ENCODE peak calls at places on chromosome 16, in four cellular contexts. Q is frontal cortex, R is adrenal gland, C is NCI-H1436. H is an unnamed sample.

GRCh38 chr16:85570213-85570734 is 42.8 kb upstream of the GSE1 start:
- DNase-seq in Q (no peak), R (no peak), C (no peak), H (peak; percentile 85)

GRCh38 chr16:54194008-54194731 is 92.4 kb downstream of the IRX3 start:
- DNase-seq in Q (peak; percentile 36), R (peak; percentile 32), C (no peak), H (peak; percentile 89)

GRCh38 chr16:11408261-11408660 is 63.0 kb downstream of the RMI2 start:
- DNase-seq in Q (no peak), R (no peak), C (no peak), H (no peak)

GRCh38 chr16:22670551-22670970 is 143.4 kb upstream of the HS3ST2 start:
- DNase-seq in Q (peak; percentile 21), R (no peak), C (peak; percentile 54), H (no peak)

GRCh38 chr16:85112364-85112763 is at the start of gene CIBAR2:
- DNase-seq in Q (no peak), R (no peak), C (peak; percentile 47), H (no peak)

GRCh38 chr16:1780677-1781072 is 1.7 kb downstream of the SPSB3 start:
- DNase-seq in Q (no peak), R (peak; percentile 76), C (no peak), H (no peak)

GRCh38 chr16:16116841-16117240 is 106.5 kb downstream of the ABCC6 start:
- DNase-seq in Q (no peak), R (no peak), C (no peak), H (no peak)

GRCh38 chr16:369866-370436 is 387 bp downstream of the MRPL28 start:
- DNase-seq in Q (no peak), R (no peak), C (no peak), H (no peak)

GRCh38 chr16:8674413-8675022 is at the start of gene ABAT:
- DNase-seq in Q (peak; percentile 94), R (peak; percentile 89), C (peak; percentile 76), H (peak; percentile 91)

GRCh38 chr16:14371778-14372431 is 258.2 kb downstream of the PARN start:
- DNase-seq in Q (no peak), R (no peak), C (peak; percentile 36), H (no peak)

GRCh38 chr16:27436921-27437650 is 35.1 kb downstream of the IL21R start:
- DNase-seq in Q (no peak), R (peak; percentile 6), C (no peak), H (no peak)

GRCh38 chr16:50263940-50264929 is 2.1 kb upstream of the ADCY7 start:
- DNase-seq in Q (no peak), R (no peak), C (no peak), H (no peak)

GRCh38 chr16:46573008-46573833 is 48.0 kb downstream of the SHCBP1 start:
- DNase-seq in Q (no peak), R (no peak), C (no peak), H (no peak)

GRCh38 chr16:57316390-57317017 is 32.0 kb upstream of the PLLP start:
- DNase-seq in Q (no peak), R (peak; percentile 39), C (no peak), H (no peak)

GRCh38 chr16:74192281-74192680 is 104.3 kb upstream of the PSMD7 start:
- DNase-seq in Q (no peak), R (no peak), C (no peak), H (no peak)

GRCh38 chr16:31200821-31201510 is 1.6 kb downstream of the PYCARD start:
- DNase-seq in Q (no peak), R (no peak), C (no peak), H (no peak)

GRCh38 chr16:24077989-24078388 is 178.1 kb upstream of the CACNG3 start:
- DNase-seq in Q (no peak), R (no peak), C (no peak), H (no peak)

GRCh38 chr16:51374346-51374745 is 223.3 kb upstream of the SALL1 start:
- DNase-seq in Q (no peak), R (no peak), C (no peak), H (no peak)

GRCh38 chr16:49009204-49009603 is 272.4 kb downstream of the CBLN1 start:
- DNase-seq in Q (no peak), R (no peak), C (no peak), H (no peak)

GRCh38 chr16:67268136-67268579 is 11.2 kb upstream of the PLEKHG4 start:
- DNase-seq in Q (no peak), R (peak; percentile 96), C (no peak), H (no peak)

GRCh38 chr16:55728797-55729196 is 73.0 kb downstream of the SLC6A2 start:
- DNase-seq in Q (no peak), R (no peak), C (no peak), H (no peak)

GRCh38 chr16:22634913-22635312 is 124.2 kb downstream of the NPIPB5 start:
- DNase-seq in Q (no peak), R (no peak), C (no peak), H (no peak)

GRCh38 chr16:79599837-79600635 is 501 bp downstream of the MAF start:
- DNase-seq in Q (peak; percentile 77), R (peak; percentile 69), C (peak; percentile 54), H (peak; percentile 36)

GRCh38 chr16:57646388-57647039 is 18.1 kb downstream of the ADGRG1 start:
- DNase-seq in Q (no peak), R (no peak), C (no peak), H (no peak)

GRCh38 chr16:27377666-27378485 is 24.1 kb upstream of the IL21R start:
- DNase-seq in Q (no peak), R (no peak), C (no peak), H (no peak)

GRCh38 chr16:49312389-49312990 is 30.9 kb upstream of the CBLN1 start:
- DNase-seq in Q (no peak), R (no peak), C (no peak), H (no peak)

GRCh38 chr16:72876221-72876620 is 171.7 kb downstream of the ZFHX3 start:
- DNase-seq in Q (no peak), R (peak; percentile 59), C (no peak), H (no peak)

GRCh38 chr16:71552698-71553503 is 24.0 kb downstream of the TAT start:
- DNase-seq in Q (no peak), R (no peak), C (no peak), H (no peak)

GRCh38 chr16:21101631-21102420 is 48.8 kb downstream of the DNAH3 start:
- DNase-seq in Q (no peak), R (peak; percentile 31), C (no peak), H (no peak)

GRCh38 chr16:58492735-58493134 is 7.2 kb upstream of the NDRG4 start:
- DNase-seq in Q (no peak), R (peak; percentile 52), C (peak; percentile 41), H (no peak)

GRCh38 chr16:29154676-29155121 is 169.8 kb downstream of the LAT start:
- DNase-seq in Q (no peak), R (peak; percentile 28), C (no peak), H (no peak)

GRCh38 chr16:67910162-67910561 is 17.1 kb downstream of the PSKH1 start:
- DNase-seq in Q (peak; percentile 55), R (no peak), C (no peak), H (no peak)